ENCODE peak calls at places on chromosomes 11 and 22, in seven cellular contexts. S is cardiac muscle cell; E is lower leg skin; G is DMS53; D is uterus; C is naive thymus-derived CD8-positive, alpha-beta T cell; B is ACHN. I is an unnamed sample.

GRCh38 chr11:70656293-70656692 is 258.0 kb downstream of the CTTN start:
- DNase-seq in D (no peak), G (no peak), B (no peak), E (no peak), S (no peak), C (no peak), I (no peak)

GRCh38 chr22:25027959-25028840 is 75.7 kb downstream of the KIAA1671 start:
- DNase-seq in E (no peak), S (peak; percentile 65), B (peak; percentile 21), D (no peak), G (no peak), C (no peak), I (no peak)

GRCh38 chr11:87134524-87135106 is 96.9 kb downstream of the TMEM135 start:
- DNase-seq in E (no peak), D (no peak), G (no peak), C (no peak), S (no peak), B (no peak), I (no peak)

GRCh38 chr22:35761037-35761436 is 43.4 kb downstream of the APOL5 start:
- DNase-seq in G (peak; percentile 0), B (peak; percentile 24), C (no peak), S (peak; percentile 35), E (no peak), D (no peak), I (no peak)

GRCh38 chr11:43316451-43316850 is 4.7 kb downstream of the API5 start:
- DNase-seq in E (no peak), S (no peak), D (no peak), C (peak; percentile 4), B (peak; percentile 69), G (no peak), I (no peak)

GRCh38 chr11:103317118-103317517 is 207.9 kb downstream of the DYNC2H1 start:
- DNase-seq in C (no peak), B (no peak), S (no peak), D (no peak), E (no peak), G (no peak), I (no peak)

GRCh38 chr22:24207264-24208011 is 26.2 kb downstream of the SUSD2 start:
- DNase-seq in C (no peak), S (no peak), D (no peak), E (no peak), B (no peak), G (no peak), I (no peak)

GRCh38 chr11:95230054-95231034 is 658 bp downstream of the SESN3 start:
- DNase-seq in S (peak; percentile 53), E (peak; percentile 28), B (no peak), D (peak; percentile 17), C (peak; percentile 32), G (peak; percentile 87), I (peak; percentile 49)

GRCh38 chr11:74577624-74578396 is 14.6 kb upstream of the POLD3 start:
- DNase-seq in C (no peak), E (no peak), G (peak; percentile 96), S (peak; percentile 21), B (no peak), D (no peak), I (no peak)

GRCh38 chr11:44525473-44526252 is 39.8 kb upstream of the CD82 start:
- DNase-seq in E (no peak), G (no peak), C (no peak), B (no peak), D (no peak), S (no peak), I (no peak)

GRCh38 chr11:77353131-77353530 is 51.6 kb upstream of the GDPD4 start:
- DNase-seq in G (no peak), D (no peak), B (no peak), C (no peak), S (no peak), E (no peak), I (no peak)

GRCh38 chr22:20773793-20774212 is at the start of gene SERPIND1:
- DNase-seq in B (no peak), S (peak; percentile 54), C (no peak), G (no peak), D (no peak), E (no peak), I (no peak)

GRCh38 chr11:10807629-10808552 is 835 bp downstream of the EIF4G2 start:
- DNase-seq in B (peak; percentile 46), G (peak; percentile 71), E (peak; percentile 59), C (peak; percentile 56), D (peak; percentile 56), S (peak; percentile 52), I (peak; percentile 68)

GRCh38 chr11:88680806-88681205 is 343.3 kb upstream of the CTSC start:
- DNase-seq in E (no peak), G (no peak), S (no peak), D (no peak), C (no peak), B (no peak), I (no peak)

GRCh38 chr11:86066606-86067229 is 2.2 kb downstream of the PICALM start:
- DNase-seq in E (no peak), G (no peak), S (no peak), C (no peak), B (no peak), D (no peak), I (no peak)

GRCh38 chr11:118715837-118716260 is 36.4 kb upstream of the TREH start:
- DNase-seq in E (no peak), B (no peak), G (no peak), S (no peak), C (no peak), D (no peak), I (no peak)

GRCh38 chr11:2312232-2313042 is 10.6 kb downstream of the TSPAN32 start:
- DNase-seq in B (no peak), C (no peak), S (no peak), G (no peak), D (peak; percentile 67), E (no peak), I (no peak)

GRCh38 chr11:83538286-83538685 is 252.1 kb upstream of the CCDC90B start:
- DNase-seq in E (no peak), S (no peak), C (no peak), G (no peak), B (no peak), D (no peak), I (no peak)

GRCh38 chr11:19777342-19778102 is 64.9 kb downstream of the NAV2 start:
- DNase-seq in S (peak; percentile 23), B (peak; percentile 61), C (no peak), E (no peak), D (no peak), G (peak; percentile 78), I (no peak)

GRCh38 chr11:14443642-14444041 is 56.0 kb downstream of the COPB1 start:
- DNase-seq in C (no peak), D (no peak), S (peak; percentile 38), B (peak; percentile 46), E (no peak), G (peak; percentile 14), I (no peak)

GRCh38 chr11:15742626-15743243 is 613.6 kb downstream of the SOX6 start:
- DNase-seq in D (no peak), S (no peak), G (no peak), B (no peak), E (no peak), C (no peak), I (no peak)

GRCh38 chr11:112157274-112157766 is 6.6 kb downstream of the IL18 start:
- DNase-seq in C (no peak), B (peak; percentile 98), E (peak; percentile 61), S (no peak), D (no peak), G (peak; percentile 60), I (no peak)

I was measured in hippocampal formation.